ENCODE peak calls at places on chromosomes 3 and 15, in ten cellular contexts. One of them, this sample, is unnamed. For H3K36me3 and H3K4me1, the result is how much of the 10 kb centered on the place peaks cover.

GRCh38 chr3:27715454-27715806 is 6.7 kb downstream of the EOMES start:
- DNase-seq in mucosa of descending colon: no peak
- DNase-seq in colonic mucosa: no peak
- DNase-seq in BE2C: no peak
- DNase-seq in OCI-LY7: no peak
- DNase-seq in H1: no peak
- DNase-seq in cardiac muscle cell: no peak
- DNase-seq in CD4-positive, alpha-beta memory T cell: no peak
- DNase-seq in Panc1: no peak
- DNase-seq in adrenal gland: no peak
- DNase-seq in this sample: no peak

GRCh38 chr3:142910280-142910679 is 21.4 kb upstream of the PCOLCE2 start:
- DNase-seq in OCI-LY7: no peak
- DNase-seq in mucosa of descending colon: no peak
- DNase-seq in adrenal gland: no peak
- DNase-seq in CD4-positive, alpha-beta memory T cell: no peak
- DNase-seq in H1: no peak
- DNase-seq in Panc1: no peak
- DNase-seq in BE2C: no peak
- DNase-seq in cardiac muscle cell: no peak
- DNase-seq in colonic mucosa: no peak
- DNase-seq in this sample: no peak

GRCh38 chr3:107956991-107957467 is 133.8 kb downstream of the CD47 start:
- DNase-seq in Panc1: no peak
- DNase-seq in mucosa of descending colon: no peak
- DNase-seq in cardiac muscle cell: peak
- DNase-seq in H1: no peak
- DNase-seq in CD4-positive, alpha-beta memory T cell: no peak
- DNase-seq in colonic mucosa: peak
- DNase-seq in BE2C: no peak
- DNase-seq in adrenal gland: peak
- DNase-seq in OCI-LY7: no peak
- DNase-seq in this sample: peak

GRCh38 chr3:129305592-129306091 is 27.0 kb downstream of the HMCES start:
- DNase-seq in BE2C: peak
- DNase-seq in mucosa of descending colon: peak
- DNase-seq in cardiac muscle cell: peak
- DNase-seq in OCI-LY7: no peak
- DNase-seq in H1: peak
- DNase-seq in adrenal gland: peak
- DNase-seq in CD4-positive, alpha-beta memory T cell: no peak
- DNase-seq in colonic mucosa: peak
- DNase-seq in Panc1: no peak
- DNase-seq in this sample: peak

GRCh38 chr3:174862101-174862500 is 3.0 kb downstream of the NAALADL2 start:
- DNase-seq in CD4-positive, alpha-beta memory T cell: no peak
- DNase-seq in Panc1: peak
- DNase-seq in BE2C: peak
- DNase-seq in adrenal gland: no peak
- DNase-seq in mucosa of descending colon: no peak
- DNase-seq in H1: peak
- DNase-seq in cardiac muscle cell: no peak
- DNase-seq in colonic mucosa: peak
- DNase-seq in OCI-LY7: no peak
- DNase-seq in this sample: no peak

GRCh38 chr3:535566-536416 is 339.2 kb downstream of the CHL1 start:
- DNase-seq in H1: peak
- DNase-seq in colonic mucosa: peak
- DNase-seq in OCI-LY7: no peak
- DNase-seq in adrenal gland: no peak
- DNase-seq in mucosa of descending colon: peak
- DNase-seq in cardiac muscle cell: peak
- DNase-seq in BE2C: no peak
- DNase-seq in Panc1: no peak
- DNase-seq in CD4-positive, alpha-beta memory T cell: no peak
- DNase-seq in this sample: no peak

GRCh38 chr3:193594946-193595689 is 2.1 kb downstream of the OPA1 start:
- DNase-seq in cardiac muscle cell: peak
- DNase-seq in Panc1: no peak
- DNase-seq in CD4-positive, alpha-beta memory T cell: no peak
- DNase-seq in OCI-LY7: no peak
- DNase-seq in H1: no peak
- DNase-seq in adrenal gland: no peak
- DNase-seq in mucosa of descending colon: no peak
- DNase-seq in BE2C: no peak
- DNase-seq in colonic mucosa: no peak
- DNase-seq in this sample: peak

GRCh38 chr15:29570121-29570930 is 251.9 kb downstream of the TJP1 start:
- DNase-seq in mucosa of descending colon: no peak
- DNase-seq in BE2C: no peak
- DNase-seq in OCI-LY7: no peak
- DNase-seq in Panc1: no peak
- DNase-seq in adrenal gland: no peak
- DNase-seq in cardiac muscle cell: peak
- DNase-seq in H1: no peak
- DNase-seq in colonic mucosa: peak
- DNase-seq in CD4-positive, alpha-beta memory T cell: no peak
- DNase-seq in this sample: peak

GRCh38 chr3:37197810-37198371 is 23.5 kb upstream of the LRRFIP2 start:
- DNase-seq in colonic mucosa: no peak
- DNase-seq in Panc1: no peak
- DNase-seq in adrenal gland: no peak
- DNase-seq in H1: no peak
- DNase-seq in OCI-LY7: no peak
- DNase-seq in cardiac muscle cell: no peak
- DNase-seq in mucosa of descending colon: no peak
- DNase-seq in CD4-positive, alpha-beta memory T cell: no peak
- DNase-seq in BE2C: no peak
- DNase-seq in this sample: peak

GRCh38 chr15:91208366-91208765 is 108.3 kb downstream of the SV2B start:
- DNase-seq in mucosa of descending colon: no peak
- DNase-seq in H1: no peak
- DNase-seq in Panc1: no peak
- DNase-seq in BE2C: no peak
- DNase-seq in cardiac muscle cell: no peak
- DNase-seq in CD4-positive, alpha-beta memory T cell: no peak
- DNase-seq in OCI-LY7: no peak
- DNase-seq in colonic mucosa: no peak
- DNase-seq in adrenal gland: no peak
- DNase-seq in this sample: no peak

DNA sequence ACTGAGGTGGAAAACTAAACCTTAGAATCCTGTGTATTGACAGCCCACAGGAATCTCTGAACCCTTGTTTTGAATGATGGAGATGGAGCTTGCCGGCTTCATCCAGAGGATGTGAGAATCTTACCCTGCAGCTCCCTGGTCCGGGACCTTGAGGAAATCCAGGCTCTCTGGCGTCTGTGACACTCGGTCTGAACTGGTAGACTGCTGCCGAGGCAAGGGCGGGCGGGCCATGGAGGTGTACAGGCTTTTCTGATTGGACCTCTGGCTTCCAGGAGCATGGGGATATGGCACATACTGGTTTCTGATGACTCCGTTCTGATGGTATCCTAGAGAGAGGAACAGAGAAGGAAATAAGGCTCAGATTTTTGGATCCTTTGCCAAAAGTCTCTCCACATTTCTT is 48.5 kb downstream of the CCNB2 start:
- DNase-seq in Panc1: no peak
- DNase-seq in BE2C: no peak
- DNase-seq in colonic mucosa: no peak
- DNase-seq in cardiac muscle cell: no peak
- DNase-seq in CD4-positive, alpha-beta memory T cell: no peak
- DNase-seq in adrenal gland: no peak
- DNase-seq in OCI-LY7: no peak
- DNase-seq in mucosa of descending colon: no peak
- DNase-seq in H1: no peak
- DNase-seq in this sample: no peak
- H3K36me3 ChIP-seq in Panc1: under half
- H3K36me3 ChIP-seq in BE2C: under half
- H3K36me3 ChIP-seq in colonic mucosa: under half
- H3K36me3 ChIP-seq in cardiac muscle cell: under half
- H3K36me3 ChIP-seq in CD4-positive, alpha-beta memory T cell: under half
- H3K36me3 ChIP-seq in adrenal gland: under half
- H3K36me3 ChIP-seq in OCI-LY7: under half
- H3K36me3 ChIP-seq in mucosa of descending colon: under half
- H3K36me3 ChIP-seq in H1: under half
- H3K36me3 ChIP-seq in this sample: half or more

GRCh38 chr3:65854606-65855304 is 184.0 kb downstream of the MAGI1 start:
- DNase-seq in H1: no peak
- DNase-seq in BE2C: no peak
- DNase-seq in cardiac muscle cell: no peak
- DNase-seq in mucosa of descending colon: peak
- DNase-seq in OCI-LY7: no peak
- DNase-seq in CD4-positive, alpha-beta memory T cell: no peak
- DNase-seq in colonic mucosa: peak
- DNase-seq in Panc1: no peak
- DNase-seq in adrenal gland: no peak
- DNase-seq in this sample: no peak
- H3K4me1 ChIP-seq in H1: under half
- H3K4me1 ChIP-seq in BE2C: under half
- H3K4me1 ChIP-seq in cardiac muscle cell: under half
- H3K4me1 ChIP-seq in mucosa of descending colon: under half
- H3K4me1 ChIP-seq in OCI-LY7: under half
- H3K4me1 ChIP-seq in CD4-positive, alpha-beta memory T cell: under half
- H3K4me1 ChIP-seq in colonic mucosa: under half
- H3K4me1 ChIP-seq in Panc1: under half
- H3K4me1 ChIP-seq in adrenal gland: under half
- H3K4me1 ChIP-seq in this sample: under half

GRCh38 chr15:65900488-65900887 is 31.2 kb downstream of the RAB11A start:
- DNase-seq in colonic mucosa: no peak
- DNase-seq in BE2C: no peak
- DNase-seq in CD4-positive, alpha-beta memory T cell: no peak
- DNase-seq in Panc1: no peak
- DNase-seq in mucosa of descending colon: no peak
- DNase-seq in adrenal gland: no peak
- DNase-seq in OCI-LY7: no peak
- DNase-seq in H1: no peak
- DNase-seq in cardiac muscle cell: no peak
- DNase-seq in this sample: no peak
- H3K36me3 ChIP-seq in colonic mucosa: under half
- H3K36me3 ChIP-seq in BE2C: under half
- H3K36me3 ChIP-seq in CD4-positive, alpha-beta memory T cell: under half
- H3K36me3 ChIP-seq in Panc1: under half
- H3K36me3 ChIP-seq in mucosa of descending colon: under half
- H3K36me3 ChIP-seq in adrenal gland: under half
- H3K36me3 ChIP-seq in OCI-LY7: half or more
- H3K36me3 ChIP-seq in H1: under half
- H3K36me3 ChIP-seq in cardiac muscle cell: under half
- H3K36me3 ChIP-seq in this sample: half or more

GRCh38 chr15:40449275-40449674 is 8.5 kb downstream of the BAHD1 start:
- DNase-seq in BE2C: no peak
- DNase-seq in Panc1: no peak
- DNase-seq in CD4-positive, alpha-beta memory T cell: no peak
- DNase-seq in OCI-LY7: no peak
- DNase-seq in mucosa of descending colon: no peak
- DNase-seq in adrenal gland: no peak
- DNase-seq in colonic mucosa: no peak
- DNase-seq in H1: no peak
- DNase-seq in cardiac muscle cell: peak
- DNase-seq in this sample: no peak
- H3K4me1 ChIP-seq in BE2C: under half
- H3K4me1 ChIP-seq in Panc1: under half
- H3K4me1 ChIP-seq in CD4-positive, alpha-beta memory T cell: half or more
- H3K4me1 ChIP-seq in OCI-LY7: under half
- H3K4me1 ChIP-seq in mucosa of descending colon: half or more
- H3K4me1 ChIP-seq in adrenal gland: under half
- H3K4me1 ChIP-seq in colonic mucosa: under half
- H3K4me1 ChIP-seq in H1: under half
- H3K4me1 ChIP-seq in cardiac muscle cell: under half
- H3K4me1 ChIP-seq in this sample: under half